ENCODE peak calls at places on chromosome 21, in ten cellular contexts. M, T, R, U, Z, C, W, P, O and F are unnamed samples.

GRCh38 chr21:37582613-37583012 is 216.0 kb downstream of the DYRK1A start:
- DNase-seq in O (peak; percentile 52), W (peak; percentile 65), Z (peak; percentile 73), M (no peak), P (no peak), T (no peak), R (peak; percentile 45), U (peak; percentile 34), C (peak; percentile 1), F (no peak)

GRCh38 chr21:33860332-33860879 is 55.2 kb downstream of the ATP5PO start:
- DNase-seq in W (no peak), U (no peak), C (no peak), M (no peak), O (no peak), R (no peak), P (no peak), Z (no peak), T (no peak), F (no peak)

GRCh38 chr21:18499761-18500376 is 96.3 kb upstream of the TMPRSS15 start:
- DNase-seq in C (peak; percentile 54), W (peak; percentile 16), R (peak; percentile 35), T (no peak), P (no peak), O (no peak), Z (peak; percentile 73), U (peak; percentile 38), M (peak; percentile 67), F (no peak)

GRCh38 chr21:45081636-45082035 is 7.3 kb downstream of the ADARB1 start:
- DNase-seq in P (no peak), O (no peak), U (no peak), C (no peak), R (no peak), M (no peak), W (no peak), T (no peak), Z (no peak), F (no peak)

GRCh38 chr21:26557106-26557505 is 16.0 kb downstream of the CYYR1 start:
- DNase-seq in R (no peak), U (no peak), P (no peak), O (no peak), W (no peak), T (no peak), M (no peak), Z (no peak), C (peak; percentile 66), F (no peak)

GRCh38 chr21:45593162-45594022 is 50.1 kb upstream of the PCBP3 start:
- DNase-seq in M (no peak), C (no peak), P (no peak), U (no peak), O (no peak), R (no peak), W (no peak), T (no peak), Z (no peak), F (no peak)

GRCh38 chr21:44549525-44550211 is 1.6 kb downstream of the KRTAP10-2 start:
- DNase-seq in W (no peak), R (no peak), Z (no peak), M (no peak), C (no peak), O (no peak), P (no peak), U (no peak), T (no peak), F (no peak)

GRCh38 chr21:37792046-37792445 is 124.2 kb downstream of the KCNJ6 start:
- DNase-seq in R (no peak), P (no peak), T (no peak), O (no peak), W (peak; percentile 40), Z (no peak), C (no peak), M (no peak), U (no peak), F (no peak)

GRCh38 chr21:44255519-44255981 is 6.1 kb downstream of the DNMT3L start:
- DNase-seq in M (no peak), C (no peak), U (no peak), Z (no peak), O (no peak), P (no peak), W (no peak), T (no peak), R (peak; percentile 8), F (no peak)

GRCh38 chr21:42630626-42631025 is 22.8 kb upstream of the PDE9A start:
- DNase-seq in R (peak; percentile 38), U (no peak), T (no peak), W (no peak), P (no peak), M (no peak), O (no peak), Z (no peak), C (no peak), F (no peak)

GRCh38 chr21:34992736-34993135 is 56.4 kb downstream of the RUNX1 start:
- DNase-seq in O (no peak), C (no peak), P (no peak), U (peak; percentile 68), Z (no peak), T (no peak), W (peak; percentile 82), R (peak; percentile 49), M (no peak), F (no peak)

GRCh38 chr21:36923270-36923669 is 43.2 kb downstream of the HLCS start:
- DNase-seq in O (no peak), C (no peak), W (no peak), Z (no peak), U (no peak), R (no peak), T (no peak), M (no peak), P (no peak), F (no peak)

GRCh38 chr21:16775056-16775455 is 737.8 kb upstream of the CXADR start:
- DNase-seq in P (no peak), C (peak; percentile 29), M (no peak), R (no peak), O (no peak), Z (no peak), U (no peak), T (no peak), W (no peak), F (no peak)

GRCh38 chr21:16082038-16082816 is 352.4 kb downstream of the USP25 start:
- DNase-seq in M (no peak), C (peak; percentile 3), T (no peak), P (no peak), U (peak; percentile 16), W (peak; percentile 35), O (no peak), R (peak; percentile 28), Z (peak; percentile 50), F (no peak)

GRCh38 chr21:34695434-34695833 is 26.6 kb downstream of the CLIC6 start:
- DNase-seq in T (no peak), U (no peak), C (no peak), O (no peak), W (no peak), M (no peak), R (peak; percentile 50), P (no peak), Z (peak; percentile 44), F (no peak)

GRCh38 chr21:45018131-45019075 is 56.0 kb upstream of the ADARB1 start:
- DNase-seq in T (no peak), P (no peak), C (no peak), M (no peak), O (no peak), U (no peak), R (no peak), Z (no peak), W (no peak), F (no peak)